ENCODE peak calls at places on chromosomes 7 and 10, in four cellular contexts. One of them, this sample, is unnamed.
A peak's percentile ranks its signal among the peaks of the same experiment; 100 is the strongest.

GRCh38 chr10:93596539-93596938 is 4.5 kb downstream of the RBP4 start:
- DNase-seq in WTC11: peak; percentile 42
- DNase-seq in K562: no peak
- DNase-seq in HepG2: peak; percentile 43
- DNase-seq in this sample: no peak

GRCh38 chr7:159160450-159160849 is 15.8 kb upstream of the VIPR2 start:
- DNase-seq in K562: no peak
- DNase-seq in HepG2: no peak
- DNase-seq in WTC11: no peak
- DNase-seq in this sample: no peak

GRCh38 chr10:44390585-44391072 is 5.7 kb upstream of the CXCL12 start:
- DNase-seq in K562: no peak
- DNase-seq in WTC11: no peak
- DNase-seq in HepG2: peak; percentile 32
- DNase-seq in this sample: no peak

GRCh38 chr10:80924063-80924952 is 386.6 kb downstream of the SH2D4B start:
- DNase-seq in HepG2: peak; percentile 33
- DNase-seq in K562: peak; percentile 46
- DNase-seq in WTC11: peak; percentile 69
- DNase-seq in this sample: peak; percentile 46

GRCh38 chr10:32972454-32972853 is 14.4 kb upstream of the ITGB1 start:
- DNase-seq in WTC11: no peak
- DNase-seq in HepG2: no peak
- DNase-seq in K562: no peak
- DNase-seq in this sample: no peak

GRCh38 chr10:114418109-114418508 is 13.8 kb upstream of the AFAP1L2 start:
- DNase-seq in K562: no peak
- DNase-seq in WTC11: no peak
- DNase-seq in HepG2: no peak
- DNase-seq in this sample: no peak

GRCh38 chr10:25072786-25073185 is 56.4 kb downstream of the THNSL1 start:
- DNase-seq in K562: no peak
- DNase-seq in HepG2: no peak
- DNase-seq in WTC11: no peak
- DNase-seq in this sample: no peak

GRCh38 chr7:31074403-31074802 is 22.3 kb downstream of the ADCYAP1R1 start:
- DNase-seq in WTC11: no peak
- DNase-seq in HepG2: no peak
- DNase-seq in K562: no peak
- DNase-seq in this sample: no peak

GRCh38 chr10:123751340-123751739 is 85.2 kb downstream of the GPR26 start:
- DNase-seq in K562: no peak
- DNase-seq in WTC11: no peak
- DNase-seq in HepG2: no peak
- DNase-seq in this sample: no peak

DNA sequence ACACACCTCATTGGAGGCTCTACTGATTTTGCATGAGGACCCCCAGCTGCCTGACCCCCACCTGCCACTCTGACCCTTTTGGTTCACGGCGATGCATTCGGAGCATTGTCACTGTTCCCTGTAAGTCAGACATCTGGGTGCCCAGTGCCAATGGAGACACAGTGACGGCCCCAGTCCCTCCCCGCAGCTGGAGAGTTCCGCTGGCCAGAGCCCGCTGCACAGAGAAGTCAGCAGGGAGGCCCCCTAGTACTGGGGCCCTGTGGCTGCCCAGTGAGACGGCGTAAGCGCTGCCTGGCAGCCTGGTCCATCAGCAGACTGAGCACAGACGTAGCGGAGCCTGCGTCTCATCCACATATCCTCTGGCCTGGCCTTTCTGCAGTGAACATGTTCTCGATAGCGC is 77.5 kb downstream of the NKX6-2 start:
- DNase-seq in K562: no peak
- DNase-seq in HepG2: no peak
- DNase-seq in WTC11: no peak
- DNase-seq in this sample: no peak
- TF ChIP-seq ELF4 in K562: no peak
- TF ChIP-seq ELF4 in HepG2: no peak
- TF ChIP-seq ELF4 in WTC11: no peak
- TF ChIP-seq ELF4 in this sample: no peak

GRCh38 chr7:2497500-2498336 is 21.5 kb upstream of the GRIFIN start:
- DNase-seq in K562: no peak
- DNase-seq in HepG2: no peak
- DNase-seq in WTC11: no peak
- DNase-seq in this sample: no peak
- TF ChIP-seq SP1 in K562: no peak
- TF ChIP-seq SP1 in HepG2: no peak
- TF ChIP-seq SP1 in WTC11: no peak
- TF ChIP-seq SP1 in this sample: no peak

DNA sequence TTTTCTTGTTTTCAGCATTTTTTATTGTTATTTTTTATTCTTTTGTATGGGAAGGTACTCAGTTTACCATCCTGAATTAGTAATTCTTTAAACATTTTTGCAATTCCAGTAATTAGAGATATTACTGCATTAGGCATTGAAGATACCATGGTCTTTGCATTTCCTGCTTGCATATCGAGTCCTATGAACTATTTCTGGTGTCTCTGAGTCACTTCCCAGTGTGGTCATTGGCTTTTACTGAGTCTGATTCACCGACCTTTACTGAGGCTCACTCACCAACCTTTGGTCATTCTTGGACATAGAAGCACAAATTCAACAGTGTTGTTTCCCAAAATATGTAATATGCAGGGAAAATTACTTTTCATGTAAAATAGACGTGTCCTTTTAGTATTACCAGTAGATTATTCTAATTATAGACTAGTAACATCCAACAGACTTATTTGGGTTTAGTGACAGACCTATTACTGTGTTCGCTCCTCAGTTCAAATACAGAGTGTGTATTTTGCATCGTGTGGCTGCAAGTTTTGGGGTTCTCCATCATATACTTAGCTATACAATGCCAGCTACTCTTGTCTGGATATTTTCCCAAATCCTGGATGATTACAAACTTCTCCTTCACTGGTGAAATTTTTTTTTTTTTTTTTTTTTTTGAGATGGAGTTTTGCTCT is 180.7 kb upstream of the PRSS1 start:
- DNase-seq in K562: no peak
- DNase-seq in WTC11: no peak
- DNase-seq in HepG2: no peak
- DNase-seq in this sample: no peak
- TF ChIP-seq ELF4 in K562: no peak
- TF ChIP-seq ELF4 in WTC11: no peak
- TF ChIP-seq ELF4 in HepG2: no peak
- TF ChIP-seq ELF4 in this sample: no peak

GRCh38 chr10:112471878-112472487 is 25.0 kb downstream of the VTI1A start:
- DNase-seq in HepG2: peak; percentile 52
- DNase-seq in WTC11: no peak
- DNase-seq in K562: peak; percentile 31
- DNase-seq in this sample: peak; percentile 65
- TF ChIP-seq SP1 in HepG2: no peak
- TF ChIP-seq SP1 in WTC11: no peak
- TF ChIP-seq SP1 in K562: no peak
- TF ChIP-seq SP1 in this sample: no peak

GRCh38 chr10:96334888-96335526 is 23.8 kb downstream of the OPALIN start:
- DNase-seq in WTC11: no peak
- DNase-seq in HepG2: peak; percentile 44
- DNase-seq in K562: peak; percentile 32
- DNase-seq in this sample: peak; percentile 76
- TF ChIP-seq ELF4 in WTC11: no peak
- TF ChIP-seq ELF4 in HepG2: no peak
- TF ChIP-seq ELF4 in K562: no peak
- TF ChIP-seq ELF4 in this sample: no peak

GRCh38 chr7:134562136-134562535 is 13.2 kb downstream of the AKR1B15 start:
- DNase-seq in K562: no peak
- DNase-seq in WTC11: no peak
- DNase-seq in HepG2: no peak
- DNase-seq in this sample: no peak
- TF ChIP-seq SP1 in K562: no peak
- TF ChIP-seq SP1 in WTC11: no peak
- TF ChIP-seq SP1 in HepG2: no peak
- TF ChIP-seq SP1 in this sample: no peak

GRCh38 chr10:100303724-100304319 is 17.3 kb upstream of the BLOC1S2 start:
- DNase-seq in K562: peak; percentile 33
- DNase-seq in HepG2: peak; percentile 23
- DNase-seq in WTC11: no peak
- DNase-seq in this sample: peak; percentile 71
- TF ChIP-seq ELF4 in K562: no peak
- TF ChIP-seq ELF4 in HepG2: no peak
- TF ChIP-seq ELF4 in WTC11: no peak
- TF ChIP-seq ELF4 in this sample: no peak

DNA sequence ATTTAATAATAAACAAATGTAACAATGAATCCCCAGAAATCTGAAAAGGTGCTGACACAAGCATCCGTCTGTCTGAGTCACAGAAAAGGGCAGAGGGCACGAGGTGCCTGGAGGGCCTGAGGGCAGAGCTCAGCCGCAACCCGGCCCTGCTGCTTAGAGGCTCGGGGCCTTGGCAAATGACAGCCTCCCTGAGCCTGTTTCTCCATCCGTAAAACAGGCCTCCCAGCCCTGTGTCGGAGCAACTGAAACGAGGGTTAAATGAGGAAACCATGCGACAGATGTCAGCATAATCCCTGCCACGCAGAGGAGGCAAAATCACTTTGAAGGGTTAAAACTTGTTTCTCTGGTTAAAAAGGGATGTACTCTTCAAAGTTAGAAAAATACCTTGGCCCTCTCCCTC is 24.9 kb downstream of the NUDT1 start:
- DNase-seq in HepG2: no peak
- DNase-seq in WTC11: no peak
- DNase-seq in K562: no peak
- DNase-seq in this sample: no peak
- TF ChIP-seq SP1 in HepG2: no peak
- TF ChIP-seq SP1 in WTC11: no peak
- TF ChIP-seq SP1 in K562: no peak
- TF ChIP-seq SP1 in this sample: no peak

DNA sequence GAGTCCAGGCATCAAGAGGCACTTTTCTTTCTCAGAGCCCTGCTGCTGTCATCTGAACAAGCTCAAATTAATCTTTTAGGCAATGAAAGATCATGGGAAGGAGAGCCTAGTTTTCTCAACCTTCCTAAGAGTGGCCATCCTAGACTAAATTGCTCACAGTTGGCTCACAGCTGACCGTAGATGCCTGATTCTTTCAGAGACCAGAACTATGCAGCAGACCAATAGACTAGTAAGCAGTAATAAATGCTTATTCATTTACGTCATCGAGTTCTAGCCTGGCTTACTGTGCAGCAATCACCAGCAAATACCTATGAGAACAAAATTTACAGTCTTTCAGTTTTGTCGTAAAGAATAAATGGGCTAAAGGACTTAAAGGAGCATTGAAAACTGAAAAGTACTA is 602.9 kb upstream of the GHITM start:
- DNase-seq in WTC11: no peak
- DNase-seq in K562: no peak
- DNase-seq in HepG2: no peak
- DNase-seq in this sample: no peak
- TF ChIP-seq ELF4 in WTC11: no peak
- TF ChIP-seq ELF4 in K562: no peak
- TF ChIP-seq ELF4 in HepG2: no peak
- TF ChIP-seq ELF4 in this sample: no peak

DNA sequence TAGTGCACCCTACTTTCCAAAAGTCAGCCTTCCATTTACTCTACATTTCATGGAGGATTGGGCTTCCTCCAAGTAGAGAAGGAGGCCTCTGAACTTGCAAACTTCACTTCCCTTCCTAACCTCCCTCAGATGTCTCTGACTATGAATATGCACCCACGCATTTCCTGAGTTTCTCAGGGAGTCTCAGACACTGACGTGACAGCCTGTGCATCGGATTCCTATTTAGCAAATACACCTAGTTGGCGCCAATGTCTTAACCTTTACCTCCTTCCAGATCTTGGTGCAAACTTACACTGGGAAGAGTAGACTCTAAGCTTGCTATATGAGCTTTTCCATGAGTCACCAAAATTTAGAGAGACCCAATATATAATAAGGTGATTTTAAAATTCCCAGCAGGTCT is 920.1 kb upstream of the AUTS2 start:
- DNase-seq in K562: no peak
- DNase-seq in HepG2: no peak
- DNase-seq in WTC11: no peak
- DNase-seq in this sample: no peak
- TF ChIP-seq SP1 in K562: no peak
- TF ChIP-seq SP1 in HepG2: no peak
- TF ChIP-seq SP1 in WTC11: no peak
- TF ChIP-seq SP1 in this sample: no peak